ENCODE peak calls at places on chromosomes 4 and X, in six cellular contexts. N, Y, X, V, P and D are unnamed samples.

GRCh38 chr4:144831971-144832370 is 186.0 kb downstream of the HHIP start:
- DNase-seq in N (no peak), Y (no peak), X (no peak), V (no peak), P (no peak), D (no peak)

GRCh38 chr4:174454815-174455473 is 67.3 kb downstream of the HPGD start:
- DNase-seq in N (no peak), Y (no peak), X (no peak), V (no peak), P (no peak), D (peak; percentile 59)

GRCh38 chr4:8342651-8343050 is 73.1 kb downstream of the HTRA3 start:
- DNase-seq in N (no peak), Y (no peak), X (no peak), V (no peak), P (no peak), D (no peak)

GRCh38 chr4:16969696-16970135 is 71.3 kb upstream of the LDB2 start:
- DNase-seq in N (no peak), Y (no peak), X (no peak), V (no peak), P (no peak), D (no peak)

GRCh38 chr4:140053185-140053584 is 100.8 kb downstream of the MAML3 start:
- DNase-seq in N (no peak), Y (no peak), X (no peak), V (no peak), P (no peak), D (no peak)

GRCh38 chr4:47213106-47213505 is 181.7 kb downstream of the GABRB1 start:
- DNase-seq in N (no peak), Y (no peak), X (no peak), V (no peak), P (no peak), D (no peak)

GRCh38 chrX:33307954-33308353 is 96.6 kb upstream of the DMD start:
- DNase-seq in N (no peak), Y (no peak), X (no peak), V (no peak), P (no peak), D (no peak)

GRCh38 chr4:30555778-30556177 is 164.4 kb upstream of the PCDH7 start:
- DNase-seq in N (no peak), Y (no peak), X (no peak), V (no peak), P (no peak), D (no peak)

GRCh38 chrX:20432048-20432447 is 165.3 kb upstream of the RPS6KA3 start:
- DNase-seq in N (no peak), Y (no peak), X (no peak), V (no peak), P (no peak), D (no peak)

GRCh38 chr4:169158860-169159259 is 111.9 kb downstream of the SH3RF1 start:
- DNase-seq in N (no peak), Y (no peak), X (no peak), V (no peak), P (no peak), D (peak; percentile 72)

GRCh38 chr4:687048-687974 is 1.6 kb downstream of the SLC49A3 start:
- DNase-seq in N (peak; percentile 92), Y (no peak), X (peak; percentile 86), V (peak; percentile 84), P (peak; percentile 45), D (peak; percentile 96)

GRCh38 chr4:148081745-148082144 is 349.9 kb downstream of the ARHGAP10 start:
- DNase-seq in N (no peak), Y (no peak), X (no peak), V (no peak), P (no peak), D (no peak)

GRCh38 chrX:53476371-53476770 is 42.2 kb upstream of the HSD17B10 start:
- DNase-seq in N (no peak), Y (no peak), X (no peak), V (no peak), P (no peak), D (no peak)

GRCh38 chrX:153411255-153411987 is at the start of gene ZFP92:
- DNase-seq in N (peak; percentile 27), Y (no peak), X (no peak), V (no peak), P (no peak), D (peak; percentile 9)

GRCh38 chr4:160276785-160277325 is 1174.0 kb downstream of the RAPGEF2 start:
- DNase-seq in N (no peak), Y (no peak), X (no peak), V (no peak), P (no peak), D (no peak)

GRCh38 chrX:136961594-136962135 is 72.1 kb downstream of the GPR101 start:
- DNase-seq in N (no peak), Y (no peak), X (no peak), V (no peak), P (no peak), D (no peak)

GRCh38 chr4:5963611-5964010 is 54.6 kb downstream of the C4orf50 start:
- DNase-seq in N (no peak), Y (no peak), X (no peak), V (no peak), P (no peak), D (no peak)

GRCh38 chrX:47958943-47959342 is 44.8 kb downstream of the ZNF182 start:
- DNase-seq in N (peak; percentile 17), Y (no peak), X (no peak), V (no peak), P (no peak), D (peak; percentile 21)

GRCh38 chr4:102825261-102826071 is 1.9 kb downstream of the UBE2D3 start:
- DNase-seq in N (peak; percentile 51), Y (no peak), X (no peak), V (peak; percentile 45), P (no peak), D (peak; percentile 52)

GRCh38 chrX:97267916-97268680 is 384.4 kb downstream of the RPA4 start:
- DNase-seq in N (no peak), Y (no peak), X (no peak), V (no peak), P (no peak), D (peak; percentile 1)

GRCh38 chr4:124931050-124931449 is 218.5 kb upstream of the ANKRD50 start:
- DNase-seq in N (no peak), Y (no peak), X (no peak), V (no peak), P (no peak), D (no peak)

GRCh38 chrX:153413731-153414130 is 2.5 kb downstream of the ZFP92 start:
- DNase-seq in N (no peak), Y (no peak), X (no peak), V (no peak), P (no peak), D (no peak)

GRCh38 chrX:17160971-17161370 is 214.0 kb upstream of the NHS start:
- DNase-seq in N (no peak), Y (no peak), X (no peak), V (no peak), P (no peak), D (no peak)

GRCh38 chr4:107552306-107552705 is 167.7 kb downstream of the PAPSS1 start:
- DNase-seq in N (no peak), Y (no peak), X (no peak), V (no peak), P (no peak), D (no peak)